ENCODE peak calls at places on chromosome 22, in ten cellular contexts. B is left ventricle myocardium inferior; I is right lobe of liver; N is aorta; K is vagina; X is lung; J is CD4-positive, CD25-positive, alpha-beta regulatory T cell; Q is mesenchymal stem cell; L is CD8-positive, alpha-beta T cell; F is MM.1S. E is an unnamed sample. For H3K4me1 and H3K36me3, the result is how much of the 10 kb centered on the place peaks cover.

GRCh38 chr22:48394787-48395620 is 1432.7 kb downstream of the BRD1 start:
- DNase-seq in K (no peak), X (no peak), J (no peak), L (no peak), F (no peak), B (no peak), N (peak), I (no peak), Q (no peak), E (no peak)

GRCh38 chr22:48415535-48415934 is 1412.1 kb downstream of the BRD1 start:
- DNase-seq in F (no peak), I (no peak), N (peak), L (no peak), J (no peak), B (no peak), Q (no peak), X (no peak), K (no peak), E (no peak)

GRCh38 chr22:29469755-29470154 is 10.3 kb upstream of the NEFH start:
- DNase-seq in F (no peak), Q (no peak), L (no peak), I (no peak), X (peak), B (no peak), J (no peak), K (no peak), N (no peak), E (no peak)

GRCh38 chr22:26586556-26587325 is 3.2 kb downstream of the TPST2 start:
- DNase-seq in L (peak), Q (no peak), N (no peak), K (no peak), B (peak), I (no peak), F (peak), J (no peak), X (no peak), E (no peak)

GRCh38 chr22:36913431-36914382 is at the start of gene CSF2RB:
- DNase-seq in F (peak), J (no peak), N (no peak), L (peak), I (no peak), X (peak), Q (no peak), B (peak), K (no peak), E (no peak)

GRCh38 chr22:42270512-42271190 is at the start of gene TCF20:
- DNase-seq in L (peak), N (peak), F (peak), J (peak), K (no peak), I (peak), B (peak), X (peak), Q (peak), E (peak)

GRCh38 chr22:50705219-50705691 is 32.6 kb downstream of the SHANK3 start:
- DNase-seq in J (no peak), B (peak), L (no peak), Q (peak), I (peak), K (no peak), N (peak), X (no peak), F (peak), E (peak)

GRCh38 chr22:38753894-38754246 is 1.9 kb downstream of the SUN2 start:
- DNase-seq in X (no peak), F (no peak), I (no peak), L (no peak), K (no peak), J (no peak), Q (no peak), N (no peak), B (no peak), E (no peak)

GRCh38 chr22:17972385-17973181 is 51.8 kb downstream of the MICAL3 start:
- DNase-seq in L (no peak), I (peak), K (no peak), X (no peak), J (no peak), F (no peak), B (no peak), Q (peak), N (no peak), E (peak)

GRCh38 chr22:48820481-48821345 is 1007.0 kb downstream of the BRD1 start:
- DNase-seq in F (no peak), B (no peak), L (no peak), K (no peak), I (no peak), N (no peak), X (no peak), Q (no peak), J (no peak), E (no peak)

GRCh38 chr22:49297871-49298721 is 529.6 kb downstream of the BRD1 start:
- DNase-seq in X (no peak), K (peak), I (no peak), F (no peak), Q (no peak), B (no peak), L (peak), N (peak), J (no peak), E (no peak)

GRCh38 chr22:34814260-34814659 is 251.7 kb upstream of the ISX start:
- DNase-seq in X (no peak), F (no peak), J (no peak), L (no peak), B (no peak), I (no peak), K (no peak), N (no peak), Q (peak), E (no peak)

GRCh38 chr22:21677606-21678443 is 12.0 kb downstream of the PPIL2 start:
- DNase-seq in F (no peak), I (no peak), N (no peak), Q (no peak), L (no peak), K (no peak), B (no peak), X (no peak), J (no peak), E (no peak)

GRCh38 chr22:29457730-29458129 is 19.3 kb downstream of the RFPL1 start:
- DNase-seq in J (no peak), L (no peak), B (no peak), N (peak), Q (peak), F (peak), X (peak), I (no peak), K (no peak), E (peak)

GRCh38 chr22:21942407-21942895 is 10.2 kb downstream of the PPM1F start:
- DNase-seq in B (peak), J (no peak), F (no peak), X (peak), L (no peak), N (peak), K (no peak), I (peak), Q (peak), E (no peak)

GRCh38 chr22:26479043-26479791 is 4.4 kb downstream of the HPS4 start:
- DNase-seq in L (no peak), Q (no peak), I (no peak), X (no peak), N (no peak), B (no peak), J (no peak), F (no peak), K (no peak), E (no peak)

GRCh38 chr22:28995551-28995950 is 66.1 kb downstream of the C22orf31 start:
- DNase-seq in N (no peak), L (no peak), J (no peak), B (no peak), F (no peak), K (no peak), X (no peak), I (no peak), Q (no peak), E (no peak)

GRCh38 chr22:36281726-36282077 is 28.8 kb downstream of the APOL1 start:
- DNase-seq in J (no peak), N (peak), Q (no peak), X (no peak), I (no peak), L (no peak), K (no peak), F (no peak), B (no peak), E (no peak)

GRCh38 chr22:17303840-17304779 is 65.2 kb upstream of the CECR2 start:
- DNase-seq in J (peak), X (peak), I (no peak), L (no peak), B (no peak), F (peak), K (no peak), Q (no peak), N (no peak), E (no peak)

GRCh38 chr22:29635734-29636357 is 32.4 kb downstream of the NF2 start:
- DNase-seq in I (no peak), K (no peak), X (no peak), B (no peak), N (no peak), Q (peak), F (peak), L (no peak), J (no peak), E (peak)

GRCh38 chr22:40498454-40499186 is 128.2 kb downstream of the SGSM3 start:
- DNase-seq in F (no peak), B (no peak), I (no peak), L (no peak), K (no peak), J (no peak), X (no peak), N (no peak), Q (peak), E (no peak)

GRCh38 chr22:49849161-49850020 is 4.3 kb upstream of the ZBED4 start:
- DNase-seq in N (peak), K (no peak), L (no peak), F (no peak), B (no peak), Q (no peak), I (no peak), X (no peak), J (no peak), E (no peak)

GRCh38 chr22:43413826-43414225 is 2.0 kb downstream of the MPPED1 start:
- DNase-seq in K (no peak), L (no peak), I (no peak), F (no peak), J (no peak), N (no peak), B (no peak), X (no peak), Q (no peak), E (no peak)
- H3K4me1 ChIP-seq in K (under half), L (under half), I (under half), F (under half), J (under half), N (under half), B (under half), X (under half), Q (under half), E (under half)

DNA sequence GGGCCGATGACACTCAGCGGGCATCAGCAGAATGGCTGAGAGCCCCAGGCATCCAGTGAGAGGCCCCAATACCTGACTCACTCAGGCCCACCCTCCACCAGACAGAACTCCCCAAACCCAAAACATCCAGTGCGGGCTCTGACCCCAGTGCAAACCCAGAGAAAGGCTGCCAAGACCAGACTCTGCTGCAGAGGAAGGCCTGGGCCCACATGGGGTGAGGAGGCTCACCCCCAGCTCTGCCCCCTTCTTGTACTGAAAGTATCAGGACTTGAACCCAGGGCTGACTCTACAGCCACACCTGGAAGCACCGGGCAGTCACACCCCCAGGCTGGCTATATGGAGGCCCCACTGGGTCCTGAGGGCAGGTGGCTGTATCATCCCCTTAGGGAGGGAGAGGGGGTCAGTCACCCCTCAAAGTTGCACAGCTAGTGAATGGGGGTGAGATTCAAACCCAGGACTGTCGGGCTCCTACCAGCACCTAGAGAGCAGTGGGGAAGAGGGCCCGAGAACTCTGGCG is 49.3 kb downstream of the IGLL1 start:
- DNase-seq in B (no peak), N (peak), J (no peak), Q (no peak), I (no peak), X (no peak), K (no peak), F (no peak), L (no peak), E (no peak)
- H3K36me3 ChIP-seq in B (under half), N (under half), J (under half), Q (under half), I (under half), X (under half), K (under half), F (under half), L (under half), E (under half)

DNA sequence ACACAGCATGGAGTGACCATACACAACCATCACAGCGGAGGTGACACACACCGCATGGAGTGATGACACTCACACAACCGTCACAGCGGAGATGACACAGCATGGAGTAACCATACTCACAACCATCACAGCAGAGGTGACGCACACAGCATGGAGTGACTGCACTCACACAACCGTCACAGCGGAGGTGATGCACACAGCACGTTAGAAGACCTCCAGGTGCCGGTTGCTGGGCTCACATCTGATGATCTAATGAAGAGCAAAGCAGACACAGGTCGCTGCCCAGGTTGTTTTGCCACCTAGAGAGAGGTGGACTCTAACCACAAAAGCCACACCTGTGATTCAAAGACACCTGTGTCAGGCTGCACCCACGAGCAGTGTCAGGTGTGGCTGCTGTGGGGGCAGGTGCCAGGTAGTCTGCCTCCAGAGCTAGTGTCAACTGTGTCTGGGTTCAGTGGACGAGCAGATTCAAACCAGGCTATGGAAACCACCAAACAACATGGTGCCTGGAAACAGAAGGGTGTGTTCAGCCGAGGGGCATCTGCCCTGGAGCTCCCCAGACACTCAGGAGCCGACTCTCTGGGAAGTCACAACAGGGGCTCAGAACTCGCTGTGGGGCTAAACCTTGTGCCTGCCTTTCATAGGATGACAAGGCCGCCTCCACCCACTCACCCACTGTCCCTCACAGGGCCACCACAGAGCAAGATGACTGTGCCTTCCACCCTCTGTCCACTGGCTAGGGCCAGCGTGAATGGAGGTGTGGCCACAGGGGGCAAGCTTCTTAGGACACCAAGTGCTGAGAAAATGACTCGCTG is 608.2 kb downstream of the TBC1D22A start:
- DNase-seq in I (no peak), L (peak), F (peak), B (no peak), Q (no peak), N (no peak), J (no peak), K (no peak), X (no peak), E (no peak)
- H3K4me1 ChIP-seq in I (under half), L (under half), F (under half), B (under half), Q (under half), N (under half), J (under half), K (under half), X (under half), E (under half)

DNA sequence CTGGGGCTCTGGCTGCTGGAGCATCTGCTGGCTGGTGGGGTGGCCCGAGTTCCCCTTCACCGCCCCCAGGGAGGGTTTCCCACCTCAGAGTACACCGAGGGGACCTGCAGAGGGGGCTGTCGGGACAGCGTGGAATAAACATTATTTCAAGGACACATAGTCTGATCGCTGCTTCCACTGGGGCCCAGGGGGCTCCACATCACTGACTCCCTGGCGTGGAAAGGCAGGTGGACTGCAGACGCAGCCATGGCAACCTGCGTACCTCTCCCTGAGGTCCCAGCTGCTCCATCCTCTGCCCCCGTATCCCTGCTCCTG is 21.6 kb downstream of the TRMU start:
- DNase-seq in L (no peak), F (no peak), B (no peak), J (no peak), N (no peak), I (no peak), Q (no peak), X (no peak), K (no peak), E (no peak)
- H3K36me3 ChIP-seq in L (under half), F (under half), B (under half), J (under half), N (under half), I (under half), Q (under half), X (under half), K (under half), E (half or more)

GRCh38 chr22:43292633-43293025 is 50.5 kb downstream of the SCUBE1 start:
- DNase-seq in B (no peak), X (no peak), J (no peak), I (no peak), Q (no peak), F (no peak), L (no peak), N (no peak), K (no peak), E (no peak)

GRCh38 chr22:43295660-43296059 is 47.5 kb downstream of the SCUBE1 start:
- DNase-seq in L (no peak), J (no peak), K (no peak), N (no peak), F (no peak), Q (no peak), X (no peak), I (no peak), B (no peak), E (no peak)

GRCh38 chr22:43293259-43293658 is 49.9 kb downstream of the SCUBE1 start:
- DNase-seq in J (no peak), B (no peak), L (no peak), N (no peak), K (no peak), I (no peak), Q (no peak), X (no peak), F (no peak), E (no peak)

GRCh38 chr22:43295173-43295572 is 48.0 kb downstream of the SCUBE1 start:
- DNase-seq in N (no peak), X (no peak), I (no peak), B (no peak), J (no peak), L (no peak), Q (no peak), K (no peak), F (no peak), E (no peak)

GRCh38 chr22:43293661-43294392 is 49.3 kb downstream of the SCUBE1 start:
- DNase-seq in B (no peak), K (no peak), X (peak), J (no peak), N (no peak), Q (peak), I (no peak), F (no peak), L (no peak), E (no peak)
- H3K4me1 ChIP-seq in B (half or more), K (half or more), X (under half), J (under half), N (under half), Q (under half), I (under half), F (under half), L (under half), E (under half)

GRCh38 chr22:47007496-47007895 is 245.0 kb downstream of the TBC1D22A start:
- DNase-seq in I (no peak), Q (no peak), N (no peak), L (no peak), B (no peak), X (no peak), J (no peak), F (no peak), K (no peak), E (no peak)

GRCh38 chr22:47006869-47007268 is 244.4 kb downstream of the TBC1D22A start:
- DNase-seq in K (no peak), I (no peak), Q (no peak), F (no peak), N (no peak), J (no peak), L (no peak), B (no peak), X (no peak), E (no peak)

GRCh38 chr22:47008208-47008885 is 245.9 kb downstream of the TBC1D22A start:
- DNase-seq in N (no peak), B (no peak), J (no peak), I (no peak), L (no peak), F (no peak), Q (no peak), X (no peak), K (no peak), E (no peak)

GRCh38 chr22:47005506-47006408 is 243.3 kb downstream of the TBC1D22A start:
- DNase-seq in F (no peak), J (no peak), I (no peak), X (no peak), L (no peak), B (no peak), N (no peak), Q (no peak), K (no peak), E (no peak)

GRCh38 chr22:47006433-47006832 is 244.0 kb downstream of the TBC1D22A start:
- DNase-seq in N (no peak), B (no peak), F (no peak), I (no peak), K (no peak), X (no peak), L (no peak), Q (no peak), J (no peak), E (no peak)
- H3K36me3 ChIP-seq in N (under half), B (under half), F (under half), I (under half), K (under half), X (under half), L (under half), Q (under half), J (under half), E (under half)

GRCh38 chr22:19174106-19175025 is 4.2 kb downstream of the SLC25A1 start:
- DNase-seq in X (no peak), Q (peak), B (no peak), J (no peak), L (no peak), I (peak), N (peak), F (no peak), K (no peak), E (no peak)

GRCh38 chr22:19176732-19177131 is 1.8 kb downstream of the SLC25A1 start:
- DNase-seq in B (no peak), J (no peak), F (no peak), X (no peak), I (no peak), K (no peak), L (no peak), Q (no peak), N (no peak), E (no peak)

GRCh38 chr22:19175026-19175601 is 3.4 kb downstream of the SLC25A1 start:
- DNase-seq in X (no peak), L (no peak), K (no peak), Q (no peak), N (no peak), B (no peak), I (no peak), J (no peak), F (no peak), E (no peak)

GRCh38 chr22:19176175-19176630 is 2.3 kb downstream of the SLC25A1 start:
- DNase-seq in L (no peak), J (no peak), F (no peak), I (no peak), X (no peak), B (no peak), K (no peak), N (no peak), Q (no peak), E (no peak)

DNA sequence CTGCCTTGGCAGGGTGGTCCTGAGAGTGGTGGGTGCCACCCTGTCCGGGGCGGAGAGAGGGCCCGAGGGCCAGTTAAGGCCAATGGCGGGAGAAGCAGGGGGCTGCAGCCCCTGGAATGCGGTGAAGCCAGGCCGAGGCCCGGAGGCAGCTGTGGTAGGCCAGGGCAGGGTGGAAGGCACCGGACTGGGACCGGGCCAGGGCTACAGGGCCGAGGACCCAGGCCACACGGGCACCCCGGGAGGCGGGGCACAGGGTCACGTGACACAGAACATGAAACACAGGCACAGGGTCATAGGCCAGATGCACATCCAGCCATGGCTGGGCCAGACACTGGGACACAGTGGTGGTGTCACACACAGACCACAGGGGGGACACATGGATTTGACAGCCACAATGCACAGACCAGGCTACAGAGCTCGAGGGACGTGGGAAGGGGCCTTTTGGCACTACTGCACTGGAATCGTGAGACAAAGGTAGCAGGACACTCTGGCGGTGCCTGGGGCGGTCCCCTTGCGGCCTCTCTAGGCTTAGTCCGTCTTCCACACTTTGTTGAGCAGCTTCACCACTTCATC is 2.8 kb downstream of the SLC25A1 start:
- DNase-seq in J (no peak), I (no peak), B (no peak), L (no peak), X (no peak), Q (no peak), N (no peak), K (no peak), F (no peak), E (no peak)
- H3K4me1 ChIP-seq in J (under half), I (under half), B (half or more), L (under half), X (under half), Q (half or more), N (under half), K (half or more), F (under half), E (under half)